ENCODE peak calls at places on chromosome 6, in seven cellular contexts. One of them, this sample, is unnamed.

GRCh38 chr6:35757461-35758123 is 18.8 kb upstream of the CLPSL2 start:
- DNase-seq in mesenchymal stem cell: peak; percentile 52
- DNase-seq in stimulated activated CD8-positive, alpha-beta memory T cell treated with anti-CD3 and anti-CD28 coated beads, Interleukin-15, amount 100 ng/mL, for 4 hours: no peak
- DNase-seq in left colon: no peak
- DNase-seq in MCF 10A: peak; percentile 57
- DNase-seq in activated gamma-delta T cell treated with Interleukin-2 at 50 U/mL for 16 hours: no peak
- DNase-seq in fibroblast of lung: peak; percentile 46
- DNase-seq in this sample: peak; percentile 63

GRCh38 chr6:3202999-3203696 is 24.3 kb downstream of the TUBB2B start:
- DNase-seq in mesenchymal stem cell: peak; percentile 74
- DNase-seq in stimulated activated CD8-positive, alpha-beta memory T cell treated with anti-CD3 and anti-CD28 coated beads, Interleukin-15, amount 100 ng/mL, for 4 hours: no peak
- DNase-seq in left colon: no peak
- DNase-seq in MCF 10A: no peak
- DNase-seq in activated gamma-delta T cell treated with Interleukin-2 at 50 U/mL for 16 hours: no peak
- DNase-seq in fibroblast of lung: peak; percentile 23
- DNase-seq in this sample: no peak

GRCh38 chr6:19312291-19312978 is 524.7 kb upstream of the ID4 start:
- DNase-seq in mesenchymal stem cell: no peak
- DNase-seq in stimulated activated CD8-positive, alpha-beta memory T cell treated with anti-CD3 and anti-CD28 coated beads, Interleukin-15, amount 100 ng/mL, for 4 hours: no peak
- DNase-seq in left colon: no peak
- DNase-seq in MCF 10A: no peak
- DNase-seq in activated gamma-delta T cell treated with Interleukin-2 at 50 U/mL for 16 hours: no peak
- DNase-seq in fibroblast of lung: no peak
- DNase-seq in this sample: no peak

GRCh38 chr6:3628143-3628840 is 123.2 kb downstream of the PXDC1 start:
- DNase-seq in mesenchymal stem cell: no peak
- DNase-seq in stimulated activated CD8-positive, alpha-beta memory T cell treated with anti-CD3 and anti-CD28 coated beads, Interleukin-15, amount 100 ng/mL, for 4 hours: no peak
- DNase-seq in left colon: no peak
- DNase-seq in MCF 10A: no peak
- DNase-seq in activated gamma-delta T cell treated with Interleukin-2 at 50 U/mL for 16 hours: peak; percentile 18
- DNase-seq in fibroblast of lung: no peak
- DNase-seq in this sample: no peak

GRCh38 chr6:168686831-168687730 is 246.1 kb downstream of the SMOC2 start:
- DNase-seq in mesenchymal stem cell: no peak
- DNase-seq in stimulated activated CD8-positive, alpha-beta memory T cell treated with anti-CD3 and anti-CD28 coated beads, Interleukin-15, amount 100 ng/mL, for 4 hours: no peak
- DNase-seq in left colon: no peak
- DNase-seq in MCF 10A: no peak
- DNase-seq in activated gamma-delta T cell treated with Interleukin-2 at 50 U/mL for 16 hours: no peak
- DNase-seq in fibroblast of lung: no peak
- DNase-seq in this sample: no peak

GRCh38 chr6:109738667-109739066 is 47.6 kb downstream of the FIG4 start:
- DNase-seq in mesenchymal stem cell: no peak
- DNase-seq in stimulated activated CD8-positive, alpha-beta memory T cell treated with anti-CD3 and anti-CD28 coated beads, Interleukin-15, amount 100 ng/mL, for 4 hours: no peak
- DNase-seq in left colon: no peak
- DNase-seq in MCF 10A: no peak
- DNase-seq in activated gamma-delta T cell treated with Interleukin-2 at 50 U/mL for 16 hours: no peak
- DNase-seq in fibroblast of lung: no peak
- DNase-seq in this sample: no peak

GRCh38 chr6:156657311-156657710 is 119.9 kb upstream of the ARID1B start:
- DNase-seq in mesenchymal stem cell: no peak
- DNase-seq in stimulated activated CD8-positive, alpha-beta memory T cell treated with anti-CD3 and anti-CD28 coated beads, Interleukin-15, amount 100 ng/mL, for 4 hours: no peak
- DNase-seq in left colon: no peak
- DNase-seq in MCF 10A: no peak
- DNase-seq in activated gamma-delta T cell treated with Interleukin-2 at 50 U/mL for 16 hours: no peak
- DNase-seq in fibroblast of lung: no peak
- DNase-seq in this sample: no peak

GRCh38 chr6:32980488-32981038 is 12.2 kb downstream of the BRD2 start:
- DNase-seq in mesenchymal stem cell: no peak
- DNase-seq in stimulated activated CD8-positive, alpha-beta memory T cell treated with anti-CD3 and anti-CD28 coated beads, Interleukin-15, amount 100 ng/mL, for 4 hours: no peak
- DNase-seq in left colon: no peak
- DNase-seq in MCF 10A: no peak
- DNase-seq in activated gamma-delta T cell treated with Interleukin-2 at 50 U/mL for 16 hours: no peak
- DNase-seq in fibroblast of lung: no peak
- DNase-seq in this sample: no peak

GRCh38 chr6:256169-256568 is 36.1 kb upstream of the DUSP22 start:
- DNase-seq in mesenchymal stem cell: no peak
- DNase-seq in stimulated activated CD8-positive, alpha-beta memory T cell treated with anti-CD3 and anti-CD28 coated beads, Interleukin-15, amount 100 ng/mL, for 4 hours: no peak
- DNase-seq in left colon: no peak
- DNase-seq in MCF 10A: no peak
- DNase-seq in activated gamma-delta T cell treated with Interleukin-2 at 50 U/mL for 16 hours: no peak
- DNase-seq in fibroblast of lung: no peak
- DNase-seq in this sample: no peak

GRCh38 chr6:129280719-129281118 is 397.8 kb downstream of the LAMA2 start:
- DNase-seq in mesenchymal stem cell: no peak
- DNase-seq in stimulated activated CD8-positive, alpha-beta memory T cell treated with anti-CD3 and anti-CD28 coated beads, Interleukin-15, amount 100 ng/mL, for 4 hours: peak; percentile 14
- DNase-seq in left colon: no peak
- DNase-seq in MCF 10A: no peak
- DNase-seq in activated gamma-delta T cell treated with Interleukin-2 at 50 U/mL for 16 hours: peak; percentile 40
- DNase-seq in fibroblast of lung: no peak
- DNase-seq in this sample: no peak

GRCh38 chr6:163565140-163565539 is 150.6 kb downstream of the QKI start:
- DNase-seq in mesenchymal stem cell: peak; percentile 84
- DNase-seq in stimulated activated CD8-positive, alpha-beta memory T cell treated with anti-CD3 and anti-CD28 coated beads, Interleukin-15, amount 100 ng/mL, for 4 hours: no peak
- DNase-seq in left colon: no peak
- DNase-seq in MCF 10A: no peak
- DNase-seq in activated gamma-delta T cell treated with Interleukin-2 at 50 U/mL for 16 hours: no peak
- DNase-seq in fibroblast of lung: peak; percentile 25
- DNase-seq in this sample: no peak

GRCh38 chr6:37956711-37957110 is 137.2 kb downstream of the ZFAND3 start:
- DNase-seq in mesenchymal stem cell: no peak
- DNase-seq in stimulated activated CD8-positive, alpha-beta memory T cell treated with anti-CD3 and anti-CD28 coated beads, Interleukin-15, amount 100 ng/mL, for 4 hours: no peak
- DNase-seq in left colon: no peak
- DNase-seq in MCF 10A: no peak
- DNase-seq in activated gamma-delta T cell treated with Interleukin-2 at 50 U/mL for 16 hours: no peak
- DNase-seq in fibroblast of lung: no peak
- DNase-seq in this sample: no peak

GRCh38 chr6:113329942-113330897 is 526.9 kb upstream of the MARCKS start:
- DNase-seq in mesenchymal stem cell: no peak
- DNase-seq in stimulated activated CD8-positive, alpha-beta memory T cell treated with anti-CD3 and anti-CD28 coated beads, Interleukin-15, amount 100 ng/mL, for 4 hours: no peak
- DNase-seq in left colon: no peak
- DNase-seq in MCF 10A: no peak
- DNase-seq in activated gamma-delta T cell treated with Interleukin-2 at 50 U/mL for 16 hours: no peak
- DNase-seq in fibroblast of lung: no peak
- DNase-seq in this sample: no peak

GRCh38 chr6:81451787-81452186 is 300.7 kb downstream of the TENT5A start:
- DNase-seq in mesenchymal stem cell: peak; percentile 93
- DNase-seq in stimulated activated CD8-positive, alpha-beta memory T cell treated with anti-CD3 and anti-CD28 coated beads, Interleukin-15, amount 100 ng/mL, for 4 hours: no peak
- DNase-seq in left colon: no peak
- DNase-seq in MCF 10A: peak; percentile 84
- DNase-seq in activated gamma-delta T cell treated with Interleukin-2 at 50 U/mL for 16 hours: no peak
- DNase-seq in fibroblast of lung: peak; percentile 84
- DNase-seq in this sample: peak; percentile 17

GRCh38 chr6:116550796-116551195 is 2.8 kb upstream of the CALHM4 start:
- DNase-seq in mesenchymal stem cell: no peak
- DNase-seq in stimulated activated CD8-positive, alpha-beta memory T cell treated with anti-CD3 and anti-CD28 coated beads, Interleukin-15, amount 100 ng/mL, for 4 hours: no peak
- DNase-seq in left colon: no peak
- DNase-seq in MCF 10A: no peak
- DNase-seq in activated gamma-delta T cell treated with Interleukin-2 at 50 U/mL for 16 hours: no peak
- DNase-seq in fibroblast of lung: no peak
- DNase-seq in this sample: no peak

GRCh38 chr6:34658605-34659218 is 37.9 kb downstream of the ILRUN start:
- DNase-seq in mesenchymal stem cell: no peak
- DNase-seq in stimulated activated CD8-positive, alpha-beta memory T cell treated with anti-CD3 and anti-CD28 coated beads, Interleukin-15, amount 100 ng/mL, for 4 hours: no peak
- DNase-seq in left colon: no peak
- DNase-seq in MCF 10A: no peak
- DNase-seq in activated gamma-delta T cell treated with Interleukin-2 at 50 U/mL for 16 hours: no peak
- DNase-seq in fibroblast of lung: no peak
- DNase-seq in this sample: no peak

GRCh38 chr6:17869010-17869752 is 118.3 kb downstream of the KIF13A start:
- DNase-seq in mesenchymal stem cell: peak; percentile 45
- DNase-seq in stimulated activated CD8-positive, alpha-beta memory T cell treated with anti-CD3 and anti-CD28 coated beads, Interleukin-15, amount 100 ng/mL, for 4 hours: no peak
- DNase-seq in left colon: no peak
- DNase-seq in MCF 10A: no peak
- DNase-seq in activated gamma-delta T cell treated with Interleukin-2 at 50 U/mL for 16 hours: no peak
- DNase-seq in fibroblast of lung: no peak
- DNase-seq in this sample: no peak

GRCh38 chr6:27948237-27948636 is 8.8 kb upstream of the OR2B6 start:
- DNase-seq in mesenchymal stem cell: no peak
- DNase-seq in stimulated activated CD8-positive, alpha-beta memory T cell treated with anti-CD3 and anti-CD28 coated beads, Interleukin-15, amount 100 ng/mL, for 4 hours: no peak
- DNase-seq in left colon: no peak
- DNase-seq in MCF 10A: no peak
- DNase-seq in activated gamma-delta T cell treated with Interleukin-2 at 50 U/mL for 16 hours: no peak
- DNase-seq in fibroblast of lung: no peak
- DNase-seq in this sample: no peak

GRCh38 chr6:116386581-116387299 is 16.0 kb downstream of the DSE start:
- DNase-seq in mesenchymal stem cell: peak; percentile 84
- DNase-seq in stimulated activated CD8-positive, alpha-beta memory T cell treated with anti-CD3 and anti-CD28 coated beads, Interleukin-15, amount 100 ng/mL, for 4 hours: no peak
- DNase-seq in left colon: no peak
- DNase-seq in MCF 10A: peak; percentile 82
- DNase-seq in activated gamma-delta T cell treated with Interleukin-2 at 50 U/mL for 16 hours: no peak
- DNase-seq in fibroblast of lung: peak; percentile 66
- DNase-seq in this sample: no peak

GRCh38 chr6:30326446-30327231 is at the start of gene TRIM39:
- DNase-seq in mesenchymal stem cell: peak; percentile 93
- DNase-seq in stimulated activated CD8-positive, alpha-beta memory T cell treated with anti-CD3 and anti-CD28 coated beads, Interleukin-15, amount 100 ng/mL, for 4 hours: peak; percentile 73
- DNase-seq in left colon: peak; percentile 93
- DNase-seq in MCF 10A: peak; percentile 81
- DNase-seq in activated gamma-delta T cell treated with Interleukin-2 at 50 U/mL for 16 hours: peak; percentile 83
- DNase-seq in fibroblast of lung: peak; percentile 79
- DNase-seq in this sample: peak; percentile 92

GRCh38 chr6:27096834-27097511 is 150.5 kb upstream of the PRSS16 start:
- DNase-seq in mesenchymal stem cell: peak; percentile 67
- DNase-seq in stimulated activated CD8-positive, alpha-beta memory T cell treated with anti-CD3 and anti-CD28 coated beads, Interleukin-15, amount 100 ng/mL, for 4 hours: no peak
- DNase-seq in left colon: peak; percentile 64
- DNase-seq in MCF 10A: peak; percentile 67
- DNase-seq in activated gamma-delta T cell treated with Interleukin-2 at 50 U/mL for 16 hours: peak; percentile 9
- DNase-seq in fibroblast of lung: peak; percentile 76
- DNase-seq in this sample: peak; percentile 46

GRCh38 chr6:24838994-24839393 is 40.3 kb upstream of the ARMH2 start:
- DNase-seq in mesenchymal stem cell: no peak
- DNase-seq in stimulated activated CD8-positive, alpha-beta memory T cell treated with anti-CD3 and anti-CD28 coated beads, Interleukin-15, amount 100 ng/mL, for 4 hours: no peak
- DNase-seq in left colon: no peak
- DNase-seq in MCF 10A: no peak
- DNase-seq in activated gamma-delta T cell treated with Interleukin-2 at 50 U/mL for 16 hours: no peak
- DNase-seq in fibroblast of lung: no peak
- DNase-seq in this sample: no peak

GRCh38 chr6:44128020-44128917 is 915 bp downstream of the TMEM63B start:
- DNase-seq in mesenchymal stem cell: peak; percentile 57
- DNase-seq in stimulated activated CD8-positive, alpha-beta memory T cell treated with anti-CD3 and anti-CD28 coated beads, Interleukin-15, amount 100 ng/mL, for 4 hours: no peak
- DNase-seq in left colon: peak; percentile 70
- DNase-seq in MCF 10A: peak; percentile 45
- DNase-seq in activated gamma-delta T cell treated with Interleukin-2 at 50 U/mL for 16 hours: no peak
- DNase-seq in fibroblast of lung: no peak
- DNase-seq in this sample: peak; percentile 66

GRCh38 chr6:78832091-78832808 is 35.1 kb upstream of the IRAK1BP1 start:
- DNase-seq in mesenchymal stem cell: no peak
- DNase-seq in stimulated activated CD8-positive, alpha-beta memory T cell treated with anti-CD3 and anti-CD28 coated beads, Interleukin-15, amount 100 ng/mL, for 4 hours: no peak
- DNase-seq in left colon: no peak
- DNase-seq in MCF 10A: no peak
- DNase-seq in activated gamma-delta T cell treated with Interleukin-2 at 50 U/mL for 16 hours: no peak
- DNase-seq in fibroblast of lung: no peak
- DNase-seq in this sample: no peak

GRCh38 chr6:126040826-126041225 is 54.5 kb downstream of the TRMT11 start:
- DNase-seq in mesenchymal stem cell: peak; percentile 72
- DNase-seq in stimulated activated CD8-positive, alpha-beta memory T cell treated with anti-CD3 and anti-CD28 coated beads, Interleukin-15, amount 100 ng/mL, for 4 hours: no peak
- DNase-seq in left colon: peak; percentile 45
- DNase-seq in MCF 10A: peak; percentile 74
- DNase-seq in activated gamma-delta T cell treated with Interleukin-2 at 50 U/mL for 16 hours: no peak
- DNase-seq in fibroblast of lung: peak; percentile 78
- DNase-seq in this sample: no peak